ENCODE peak calls at places on chromosomes 2 and 18, in seven cellular contexts. One of them, this sample, is unnamed.

GRCh38 chr2:147989809-147990403 is 30.6 kb downstream of the ORC4 start:
- DNase-seq in CD8-positive, alpha-beta T cell: no peak
- DNase-seq in H9: no peak
- DNase-seq in neural progenitor cell: peak; percentile 16
- DNase-seq in lower lobe of right lung: no peak
- DNase-seq in PC-3: peak; percentile 66
- DNase-seq in tibial artery: no peak
- DNase-seq in this sample: no peak

GRCh38 chr2:108612514-108613183 is 78.4 kb downstream of the LIMS1 start:
- DNase-seq in CD8-positive, alpha-beta T cell: peak; percentile 67
- DNase-seq in lower lobe of right lung: peak; percentile 59
- DNase-seq in H9: no peak
- DNase-seq in tibial artery: no peak
- DNase-seq in neural progenitor cell: no peak
- DNase-seq in PC-3: no peak
- DNase-seq in this sample: no peak

GRCh38 chr18:59582395-59582794 is 114.8 kb downstream of the CCBE1 start:
- DNase-seq in H9: no peak
- DNase-seq in lower lobe of right lung: no peak
- DNase-seq in neural progenitor cell: no peak
- DNase-seq in PC-3: no peak
- DNase-seq in CD8-positive, alpha-beta T cell: no peak
- DNase-seq in tibial artery: no peak
- DNase-seq in this sample: no peak

GRCh38 chr2:214484701-214485100 is 73.8 kb downstream of the VWC2L start:
- DNase-seq in H9: no peak
- DNase-seq in lower lobe of right lung: no peak
- DNase-seq in PC-3: no peak
- DNase-seq in CD8-positive, alpha-beta T cell: no peak
- DNase-seq in tibial artery: no peak
- DNase-seq in neural progenitor cell: no peak
- DNase-seq in this sample: no peak

GRCh38 chr2:224646242-224646846 is 61.2 kb upstream of the CUL3 start:
- DNase-seq in PC-3: peak; percentile 60
- DNase-seq in lower lobe of right lung: no peak
- DNase-seq in H9: peak; percentile 30
- DNase-seq in CD8-positive, alpha-beta T cell: no peak
- DNase-seq in tibial artery: no peak
- DNase-seq in neural progenitor cell: peak; percentile 42
- DNase-seq in this sample: no peak

GRCh38 chr2:219886615-219887014 is 259.2 kb downstream of the SLC4A3 start:
- DNase-seq in CD8-positive, alpha-beta T cell: no peak
- DNase-seq in neural progenitor cell: peak; percentile 31
- DNase-seq in H9: peak; percentile 31
- DNase-seq in lower lobe of right lung: no peak
- DNase-seq in tibial artery: no peak
- DNase-seq in PC-3: peak; percentile 75
- DNase-seq in this sample: no peak

GRCh38 chr2:57696016-57696415 is 350.6 kb upstream of the VRK2 start:
- DNase-seq in H9: peak; percentile 56
- DNase-seq in neural progenitor cell: no peak
- DNase-seq in lower lobe of right lung: no peak
- DNase-seq in CD8-positive, alpha-beta T cell: no peak
- DNase-seq in tibial artery: no peak
- DNase-seq in PC-3: peak; percentile 95
- DNase-seq in this sample: no peak

GRCh38 chr18:10230072-10230471 is 224.4 kb upstream of the APCDD1 start:
- DNase-seq in CD8-positive, alpha-beta T cell: no peak
- DNase-seq in PC-3: peak; percentile 86
- DNase-seq in lower lobe of right lung: no peak
- DNase-seq in neural progenitor cell: no peak
- DNase-seq in H9: peak; percentile 63
- DNase-seq in tibial artery: no peak
- DNase-seq in this sample: no peak

GRCh38 chr18:3283253-3283863 is 21.4 kb downstream of the MYL12B start:
- DNase-seq in lower lobe of right lung: no peak
- DNase-seq in H9: no peak
- DNase-seq in tibial artery: no peak
- DNase-seq in CD8-positive, alpha-beta T cell: no peak
- DNase-seq in PC-3: no peak
- DNase-seq in neural progenitor cell: no peak
- DNase-seq in this sample: no peak

GRCh38 chr2:3211256-3211970 is 166.2 kb downstream of the EIPR1 start:
- DNase-seq in PC-3: no peak
- DNase-seq in CD8-positive, alpha-beta T cell: peak; percentile 43
- DNase-seq in H9: no peak
- DNase-seq in lower lobe of right lung: no peak
- DNase-seq in tibial artery: no peak
- DNase-seq in neural progenitor cell: no peak
- DNase-seq in this sample: no peak

GRCh38 chr2:218217366-218218309 is 649 bp downstream of the ARPC2 start:
- DNase-seq in CD8-positive, alpha-beta T cell: peak; percentile 76
- DNase-seq in PC-3: peak; percentile 25
- DNase-seq in neural progenitor cell: peak; percentile 60
- DNase-seq in lower lobe of right lung: peak; percentile 88
- DNase-seq in tibial artery: peak; percentile 43
- DNase-seq in H9: peak; percentile 36
- DNase-seq in this sample: peak; percentile 91

GRCh38 chr2:178473931-178474330 is 4.5 kb downstream of the FKBP7 start:
- DNase-seq in tibial artery: no peak
- DNase-seq in neural progenitor cell: no peak
- DNase-seq in lower lobe of right lung: no peak
- DNase-seq in H9: no peak
- DNase-seq in PC-3: peak; percentile 41
- DNase-seq in CD8-positive, alpha-beta T cell: no peak
- DNase-seq in this sample: no peak

GRCh38 chr2:61179701-61180639 is 18.0 kb downstream of the C2orf74 start:
- DNase-seq in tibial artery: peak; percentile 65
- DNase-seq in CD8-positive, alpha-beta T cell: no peak
- DNase-seq in lower lobe of right lung: no peak
- DNase-seq in H9: no peak
- DNase-seq in PC-3: peak; percentile 47
- DNase-seq in neural progenitor cell: no peak
- DNase-seq in this sample: no peak

GRCh38 chr2:1865716-1866234 is 121.5 kb upstream of the PXDN start:
- DNase-seq in lower lobe of right lung: no peak
- DNase-seq in neural progenitor cell: no peak
- DNase-seq in PC-3: no peak
- DNase-seq in CD8-positive, alpha-beta T cell: no peak
- DNase-seq in tibial artery: no peak
- DNase-seq in H9: no peak
- DNase-seq in this sample: no peak

GRCh38 chr2:66109419-66109818 is 325.5 kb upstream of the MEIS1 start:
- DNase-seq in CD8-positive, alpha-beta T cell: no peak
- DNase-seq in H9: no peak
- DNase-seq in neural progenitor cell: no peak
- DNase-seq in tibial artery: no peak
- DNase-seq in lower lobe of right lung: no peak
- DNase-seq in PC-3: no peak
- DNase-seq in this sample: no peak

GRCh38 chr18:5456577-5457466 is 87.0 kb downstream of the EPB41L3 start:
- DNase-seq in H9: peak; percentile 42
- DNase-seq in tibial artery: no peak
- DNase-seq in lower lobe of right lung: no peak
- DNase-seq in CD8-positive, alpha-beta T cell: peak; percentile 66
- DNase-seq in neural progenitor cell: peak; percentile 81
- DNase-seq in PC-3: no peak
- DNase-seq in this sample: no peak

GRCh38 chr18:53567935-53568574 is 656.4 kb downstream of the MBD2 start:
- DNase-seq in neural progenitor cell: peak; percentile 57
- DNase-seq in CD8-positive, alpha-beta T cell: no peak
- DNase-seq in tibial artery: no peak
- DNase-seq in lower lobe of right lung: no peak
- DNase-seq in H9: no peak
- DNase-seq in PC-3: peak; percentile 43
- DNase-seq in this sample: no peak

DNA sequence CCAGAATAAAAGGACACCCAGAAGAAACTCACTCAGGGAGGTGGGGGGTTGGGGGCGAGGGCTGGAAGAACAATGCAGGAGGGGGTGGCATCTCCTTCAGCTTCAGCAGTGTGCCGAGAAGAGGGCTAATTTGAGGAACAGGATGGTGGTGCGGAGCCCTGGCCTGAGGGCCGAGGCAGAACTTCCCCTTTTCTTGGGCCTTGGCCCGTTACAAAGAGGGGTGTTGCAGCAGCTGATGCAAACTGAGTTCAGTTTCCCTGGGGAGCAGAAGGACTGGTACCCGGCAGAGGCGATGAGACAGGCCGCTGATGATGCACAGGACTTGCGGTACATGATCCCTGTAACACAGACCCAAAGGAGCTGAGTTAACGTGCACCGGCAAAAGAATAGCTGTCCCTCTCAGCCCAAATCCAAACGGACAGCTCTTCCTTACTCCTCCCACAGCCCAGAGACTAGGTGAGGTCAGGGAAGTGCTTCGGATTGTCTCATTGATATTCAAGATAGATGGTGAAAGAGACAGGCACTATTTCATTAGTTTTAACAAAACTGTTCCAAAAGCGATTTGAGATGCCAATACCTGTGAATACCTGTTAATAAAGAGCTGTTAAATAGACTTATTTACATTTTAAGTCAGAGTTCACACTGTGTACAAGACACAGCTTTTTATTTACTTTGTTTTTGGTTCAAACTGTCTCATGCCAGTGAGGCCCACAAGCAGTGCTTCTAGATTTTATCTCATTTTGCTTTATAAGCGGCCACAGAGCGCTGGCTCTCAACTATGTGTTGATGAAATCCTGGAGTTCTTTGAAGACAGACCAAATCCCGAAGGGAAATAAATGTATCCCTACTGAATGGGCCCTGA is 23.8 kb downstream of the LYPD1 start:
- DNase-seq in neural progenitor cell: peak; percentile 26
- DNase-seq in H9: no peak
- DNase-seq in tibial artery: no peak
- DNase-seq in lower lobe of right lung: no peak
- DNase-seq in PC-3: no peak
- DNase-seq in CD8-positive, alpha-beta T cell: no peak
- DNase-seq in this sample: no peak
- TF ChIP-seq CTCF in neural progenitor cell: no peak
- TF ChIP-seq CTCF in H9: no peak
- TF ChIP-seq CTCF in tibial artery: no peak
- TF ChIP-seq CTCF in lower lobe of right lung: no peak
- TF ChIP-seq CTCF in PC-3: no peak
- TF ChIP-seq CTCF in CD8-positive, alpha-beta T cell: no peak
- TF ChIP-seq CTCF in this sample: no peak

GRCh38 chr18:63259581-63259830 is 60.1 kb downstream of the BCL2 start:
- DNase-seq in lower lobe of right lung: no peak
- DNase-seq in CD8-positive, alpha-beta T cell: no peak
- DNase-seq in neural progenitor cell: no peak
- DNase-seq in PC-3: no peak
- DNase-seq in tibial artery: no peak
- DNase-seq in H9: no peak
- DNase-seq in this sample: no peak

GRCh38 chr18:63260075-63260754 is 59.4 kb downstream of the BCL2 start:
- DNase-seq in PC-3: no peak
- DNase-seq in H9: no peak
- DNase-seq in lower lobe of right lung: no peak
- DNase-seq in CD8-positive, alpha-beta T cell: no peak
- DNase-seq in neural progenitor cell: no peak
- DNase-seq in tibial artery: no peak
- DNase-seq in this sample: no peak

GRCh38 chr18:63258749-63259580 is 60.6 kb downstream of the BCL2 start:
- DNase-seq in CD8-positive, alpha-beta T cell: no peak
- DNase-seq in tibial artery: no peak
- DNase-seq in lower lobe of right lung: no peak
- DNase-seq in neural progenitor cell: no peak
- DNase-seq in H9: no peak
- DNase-seq in PC-3: peak; percentile 79
- DNase-seq in this sample: no peak

GRCh38 chr18:63262369-63263335 is 56.9 kb downstream of the BCL2 start:
- DNase-seq in H9: no peak
- DNase-seq in neural progenitor cell: no peak
- DNase-seq in lower lobe of right lung: no peak
- DNase-seq in tibial artery: peak; percentile 55
- DNase-seq in CD8-positive, alpha-beta T cell: no peak
- DNase-seq in PC-3: no peak
- DNase-seq in this sample: no peak

GRCh38 chr18:63261029-63261428 is 58.5 kb downstream of the BCL2 start:
- DNase-seq in tibial artery: no peak
- DNase-seq in CD8-positive, alpha-beta T cell: no peak
- DNase-seq in H9: no peak
- DNase-seq in neural progenitor cell: no peak
- DNase-seq in lower lobe of right lung: no peak
- DNase-seq in PC-3: no peak
- DNase-seq in this sample: no peak
- H3K4me1 ChIP-seq in tibial artery: peaks cover 38% of the 10 kb centered on the region
- H3K4me1 ChIP-seq in CD8-positive, alpha-beta T cell: peaks cover 23% of the 10 kb centered on the region
- H3K4me1 ChIP-seq in H9: no peaks in the 10 kb centered on the region
- H3K4me1 ChIP-seq in neural progenitor cell: no peaks in the 10 kb centered on the region
- H3K4me1 ChIP-seq in lower lobe of right lung: peaks cover 7% of the 10 kb centered on the region
- H3K4me1 ChIP-seq in PC-3: peaks cover 21% of the 10 kb centered on the region
- H3K4me1 ChIP-seq in this sample: peaks cover 16% of the 10 kb centered on the region

DNA sequence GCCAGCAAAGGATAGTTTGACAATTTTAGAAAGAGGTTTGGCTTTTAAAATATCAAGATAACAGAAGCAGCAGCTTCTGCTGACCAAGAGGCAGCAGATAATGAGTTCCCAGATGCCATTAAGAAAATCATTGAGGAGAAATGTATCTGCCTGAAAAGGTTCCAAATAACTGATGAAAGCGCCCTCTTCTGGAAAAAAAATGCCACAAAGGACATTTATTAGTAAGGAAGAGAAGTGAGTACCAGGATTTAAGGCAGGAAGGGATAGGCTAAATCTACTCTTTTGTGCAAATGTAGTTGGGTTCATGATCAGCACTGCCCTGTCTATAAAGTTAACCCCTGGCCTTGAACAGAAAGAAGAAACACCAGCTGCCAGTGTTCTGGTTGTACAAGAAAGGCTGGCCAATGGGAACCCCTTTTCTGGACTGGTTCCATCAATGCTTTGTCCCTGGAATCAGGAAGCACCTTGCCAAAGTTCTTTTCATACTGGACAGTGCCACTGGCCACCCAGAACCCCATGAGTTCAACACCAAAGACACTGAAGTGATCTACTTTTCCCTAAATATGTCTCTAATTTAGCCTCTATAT is 40.6 kb downstream of the DHX57 start:
- DNase-seq in neural progenitor cell: peak; percentile 56
- DNase-seq in CD8-positive, alpha-beta T cell: no peak
- DNase-seq in lower lobe of right lung: no peak
- DNase-seq in H9: no peak
- DNase-seq in PC-3: peak; percentile 71
- DNase-seq in tibial artery: no peak
- DNase-seq in this sample: no peak
- TF ChIP-seq CTCF in neural progenitor cell: peak; percentile 68
- TF ChIP-seq CTCF in CD8-positive, alpha-beta T cell: no peak
- TF ChIP-seq CTCF in lower lobe of right lung: peak; percentile 31
- TF ChIP-seq CTCF in H9: peak; percentile 69
- TF ChIP-seq CTCF in PC-3: peak; percentile 74
- TF ChIP-seq CTCF in tibial artery: no peak
- TF ChIP-seq CTCF in this sample: peak; percentile 41

DNA sequence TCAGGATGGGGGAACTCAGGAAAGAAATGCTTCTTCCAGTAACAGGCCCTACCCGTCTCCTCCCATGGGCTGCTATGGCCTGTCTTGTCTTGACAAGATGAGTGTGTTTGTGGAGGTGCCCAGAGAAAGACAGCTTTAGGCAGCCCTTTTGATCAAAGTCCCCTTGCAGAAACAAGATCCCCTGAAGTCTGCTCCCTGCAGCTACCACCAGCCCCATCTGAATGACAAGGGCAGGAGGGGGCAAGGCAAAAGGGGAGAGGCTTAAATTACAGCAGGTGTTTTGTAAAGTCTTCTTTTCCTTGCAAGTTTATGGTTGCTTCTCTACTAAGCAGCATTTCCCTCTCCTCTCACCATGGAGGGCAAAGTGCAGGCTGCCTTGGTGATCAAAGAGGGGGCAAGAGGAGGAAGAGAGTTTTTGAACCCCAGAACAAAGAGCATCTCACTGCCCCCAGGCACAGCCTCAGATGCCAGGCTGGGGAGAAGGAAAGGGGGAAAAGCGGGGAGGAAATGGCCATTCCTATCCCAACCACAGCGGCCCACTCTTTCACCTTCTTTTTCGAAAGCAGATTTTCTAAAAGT is 6.7 kb downstream of the EVA1A start:
- DNase-seq in H9: peak; percentile 52
- DNase-seq in CD8-positive, alpha-beta T cell: no peak
- DNase-seq in neural progenitor cell: peak; percentile 17
- DNase-seq in lower lobe of right lung: no peak
- DNase-seq in tibial artery: no peak
- DNase-seq in PC-3: no peak
- DNase-seq in this sample: no peak
- H3K4me1 ChIP-seq in H9: peaks cover 14% of the 10 kb centered on the region
- H3K4me1 ChIP-seq in CD8-positive, alpha-beta T cell: no peaks in the 10 kb centered on the region
- H3K4me1 ChIP-seq in neural progenitor cell: peaks cover 7% of the 10 kb centered on the region
- H3K4me1 ChIP-seq in lower lobe of right lung: no peaks in the 10 kb centered on the region
- H3K4me1 ChIP-seq in tibial artery: no peaks in the 10 kb centered on the region
- H3K4me1 ChIP-seq in PC-3: peaks cover 19% of the 10 kb centered on the region
- H3K4me1 ChIP-seq in this sample: no peaks in the 10 kb centered on the region

This sample was measured in upper lobe of right lung.